ENCODE peak calls at places on chromosomes 16 and 17, in six cellular contexts. One of them, this sample, is unnamed.

GRCh38 chr17:81234506-81234855 is 4.4 kb downstream of the TEPSIN start:
- DNase-seq in right atrium auricular region: no peak
- DNase-seq in tibial nerve: no peak
- DNase-seq in mammary epithelial cell: no peak
- DNase-seq in OCI-LY7: no peak
- DNase-seq in hepatocyte: no peak
- DNase-seq in this sample: no peak

GRCh38 chr17:66664336-66664735 is 170.6 kb upstream of the CACNG5 start:
- DNase-seq in mammary epithelial cell: no peak
- DNase-seq in right atrium auricular region: no peak
- DNase-seq in OCI-LY7: no peak
- DNase-seq in hepatocyte: no peak
- DNase-seq in tibial nerve: no peak
- DNase-seq in this sample: no peak

GRCh38 chr16:674968-675883 is at the start of gene RHBDL1:
- DNase-seq in hepatocyte: peak; percentile 56
- DNase-seq in right atrium auricular region: no peak
- DNase-seq in mammary epithelial cell: no peak
- DNase-seq in tibial nerve: no peak
- DNase-seq in OCI-LY7: no peak
- DNase-seq in this sample: no peak

GRCh38 chr17:59488805-59489204 is 76.6 kb upstream of the DHX40 start:
- DNase-seq in OCI-LY7: no peak
- DNase-seq in right atrium auricular region: peak; percentile 26
- DNase-seq in hepatocyte: no peak
- DNase-seq in tibial nerve: no peak
- DNase-seq in mammary epithelial cell: no peak
- DNase-seq in this sample: no peak

GRCh38 chr17:57481901-57482300 is 225.6 kb downstream of the MSI2 start:
- DNase-seq in tibial nerve: no peak
- DNase-seq in right atrium auricular region: peak; percentile 76
- DNase-seq in OCI-LY7: no peak
- DNase-seq in mammary epithelial cell: peak; percentile 15
- DNase-seq in hepatocyte: peak; percentile 70
- DNase-seq in this sample: no peak

GRCh38 chr16:2150418-2151187 is 2.2 kb downstream of the RAB26 start:
- DNase-seq in mammary epithelial cell: peak; percentile 69
- DNase-seq in OCI-LY7: peak; percentile 38
- DNase-seq in tibial nerve: no peak
- DNase-seq in right atrium auricular region: no peak
- DNase-seq in hepatocyte: no peak
- DNase-seq in this sample: no peak

GRCh38 chr17:67867591-67867990 is 42.3 kb downstream of the BPTF start:
- DNase-seq in mammary epithelial cell: no peak
- DNase-seq in OCI-LY7: no peak
- DNase-seq in tibial nerve: no peak
- DNase-seq in right atrium auricular region: no peak
- DNase-seq in hepatocyte: no peak
- DNase-seq in this sample: no peak

GRCh38 chr17:7997186-7997585 is 5.2 kb upstream of the GUCY2D start:
- DNase-seq in tibial nerve: no peak
- DNase-seq in right atrium auricular region: no peak
- DNase-seq in OCI-LY7: peak; percentile 81
- DNase-seq in mammary epithelial cell: peak; percentile 52
- DNase-seq in hepatocyte: peak; percentile 64
- DNase-seq in this sample: no peak

GRCh38 chr16:10362077-10362863 is 23.6 kb upstream of the ATF7IP2 start:
- DNase-seq in tibial nerve: no peak
- DNase-seq in hepatocyte: peak; percentile 47
- DNase-seq in mammary epithelial cell: no peak
- DNase-seq in right atrium auricular region: no peak
- DNase-seq in OCI-LY7: peak; percentile 63
- DNase-seq in this sample: no peak

GRCh38 chr16:84888450-84888849 is 68.7 kb downstream of the CRISPLD2 start:
- DNase-seq in tibial nerve: no peak
- DNase-seq in mammary epithelial cell: peak; percentile 47
- DNase-seq in OCI-LY7: no peak
- DNase-seq in hepatocyte: no peak
- DNase-seq in right atrium auricular region: no peak
- DNase-seq in this sample: no peak

GRCh38 chr17:80819422-80820164 is 172.0 kb upstream of the CHMP6 start:
- DNase-seq in right atrium auricular region: no peak
- DNase-seq in hepatocyte: no peak
- DNase-seq in tibial nerve: no peak
- DNase-seq in mammary epithelial cell: no peak
- DNase-seq in OCI-LY7: no peak
- DNase-seq in this sample: no peak

GRCh38 chr16:15457958-15458357 is 23.6 kb downstream of the BMERB1 start:
- DNase-seq in mammary epithelial cell: no peak
- DNase-seq in tibial nerve: no peak
- DNase-seq in right atrium auricular region: peak; percentile 4
- DNase-seq in OCI-LY7: no peak
- DNase-seq in hepatocyte: no peak
- DNase-seq in this sample: no peak

GRCh38 chr16:84284168-84284722 is 10.4 kb upstream of the WFDC1 start:
- DNase-seq in right atrium auricular region: peak; percentile 80
- DNase-seq in hepatocyte: peak; percentile 59
- DNase-seq in mammary epithelial cell: no peak
- DNase-seq in OCI-LY7: no peak
- DNase-seq in tibial nerve: peak; percentile 77
- DNase-seq in this sample: no peak

GRCh38 chr17:7886227-7887037 is 2.2 kb upstream of the CHD3 start:
- DNase-seq in mammary epithelial cell: peak; percentile 25
- DNase-seq in hepatocyte: peak; percentile 64
- DNase-seq in right atrium auricular region: peak; percentile 61
- DNase-seq in tibial nerve: peak; percentile 33
- DNase-seq in OCI-LY7: peak; percentile 47
- DNase-seq in this sample: peak; percentile 66

GRCh38 chr17:4310349-4311060 is 46.7 kb upstream of the ANKFY1 start:
- DNase-seq in OCI-LY7: no peak
- DNase-seq in right atrium auricular region: no peak
- DNase-seq in mammary epithelial cell: no peak
- DNase-seq in tibial nerve: no peak
- DNase-seq in hepatocyte: peak; percentile 31
- DNase-seq in this sample: no peak

GRCh38 chr17:7177954-7178477 is 1.2 kb downstream of the ASGR1 start:
- DNase-seq in OCI-LY7: no peak
- DNase-seq in mammary epithelial cell: no peak
- DNase-seq in tibial nerve: no peak
- DNase-seq in hepatocyte: peak; percentile 84
- DNase-seq in right atrium auricular region: no peak
- DNase-seq in this sample: no peak

GRCh38 chr17:5788266-5788900 is 204.1 kb upstream of the NLRP1 start:
- DNase-seq in mammary epithelial cell: peak; percentile 81
- DNase-seq in right atrium auricular region: no peak
- DNase-seq in hepatocyte: no peak
- DNase-seq in tibial nerve: no peak
- DNase-seq in OCI-LY7: no peak
- DNase-seq in this sample: no peak

GRCh38 chr17:50672831-50673551 is 34.7 kb downstream of the ANKRD40 start:
- DNase-seq in tibial nerve: no peak
- DNase-seq in OCI-LY7: no peak
- DNase-seq in mammary epithelial cell: peak; percentile 78
- DNase-seq in right atrium auricular region: peak; percentile 70
- DNase-seq in hepatocyte: no peak
- DNase-seq in this sample: no peak

GRCh38 chr16:65445313-65446260 is 323.7 kb upstream of the CDH11 start:
- DNase-seq in right atrium auricular region: no peak
- DNase-seq in tibial nerve: no peak
- DNase-seq in OCI-LY7: no peak
- DNase-seq in mammary epithelial cell: peak; percentile 8
- DNase-seq in hepatocyte: no peak
- DNase-seq in this sample: no peak

GRCh38 chr16:83578146-83578545 is 229.6 kb upstream of the HSBP1 start:
- DNase-seq in mammary epithelial cell: no peak
- DNase-seq in right atrium auricular region: no peak
- DNase-seq in hepatocyte: no peak
- DNase-seq in tibial nerve: no peak
- DNase-seq in OCI-LY7: no peak
- DNase-seq in this sample: no peak

DNA sequence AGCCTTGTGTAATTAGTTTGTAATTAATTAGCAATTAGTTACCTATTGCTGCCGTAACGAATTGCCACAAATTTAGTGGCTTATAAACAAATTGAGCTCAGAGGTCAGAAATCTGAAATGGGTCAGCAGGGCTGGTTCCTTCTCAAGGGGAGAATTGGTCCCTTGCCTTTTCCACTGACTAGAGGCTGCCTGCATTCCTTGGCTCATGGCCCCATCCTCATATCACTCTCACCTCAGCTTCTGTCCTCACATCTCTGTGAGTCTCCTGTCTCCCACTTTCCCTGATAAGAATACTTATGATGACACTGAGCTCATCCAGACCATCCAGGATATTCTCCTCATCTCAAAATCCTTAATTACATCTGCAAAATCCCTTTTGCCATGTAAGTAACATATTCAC is 31.0 kb upstream of the NGFR start:
- DNase-seq in hepatocyte: no peak
- DNase-seq in OCI-LY7: no peak
- DNase-seq in right atrium auricular region: no peak
- DNase-seq in tibial nerve: no peak
- DNase-seq in mammary epithelial cell: no peak
- DNase-seq in this sample: no peak
- H3K27ac ChIP-seq in hepatocyte: no peak overlapping the region
- H3K27ac ChIP-seq in OCI-LY7: no peak overlapping the region
- H3K27ac ChIP-seq in right atrium auricular region: no peak overlapping the region
- H3K27ac ChIP-seq in tibial nerve: no peak overlapping the region
- H3K27ac ChIP-seq in mammary epithelial cell: no peak overlapping the region
- H3K27ac ChIP-seq in this sample: no peak overlapping the region

DNA sequence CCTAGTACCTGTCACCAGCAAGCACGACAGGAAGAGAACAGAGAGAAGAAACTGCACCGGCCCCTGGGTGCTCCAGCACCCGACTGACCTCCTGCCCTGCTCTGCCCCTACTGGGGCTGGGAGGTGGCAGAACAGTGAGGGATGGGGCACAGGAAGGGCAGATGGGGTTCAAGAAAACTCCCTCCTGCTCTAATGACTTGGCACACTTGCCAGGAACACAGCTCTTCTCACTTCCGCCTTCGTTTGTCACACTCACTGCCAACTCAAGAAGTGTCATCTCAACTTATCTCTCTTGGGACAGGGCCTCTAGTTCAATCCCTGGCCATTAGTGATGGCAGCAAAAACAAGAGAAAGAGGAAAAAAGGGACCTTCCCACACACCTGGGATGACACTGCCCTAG is 42.7 kb upstream of the ICAM2 start:
- DNase-seq in mammary epithelial cell: no peak
- DNase-seq in hepatocyte: no peak
- DNase-seq in tibial nerve: no peak
- DNase-seq in right atrium auricular region: no peak
- DNase-seq in OCI-LY7: peak; percentile 60
- DNase-seq in this sample: no peak
- H3K27ac ChIP-seq in mammary epithelial cell: no peak overlapping the region
- H3K27ac ChIP-seq in hepatocyte: no peak overlapping the region
- H3K27ac ChIP-seq in tibial nerve: no peak overlapping the region
- H3K27ac ChIP-seq in right atrium auricular region: no peak overlapping the region
- H3K27ac ChIP-seq in OCI-LY7: peak overlapping the region; percentile 36
- H3K27ac ChIP-seq in this sample: peak overlapping the region; percentile 43

DNA sequence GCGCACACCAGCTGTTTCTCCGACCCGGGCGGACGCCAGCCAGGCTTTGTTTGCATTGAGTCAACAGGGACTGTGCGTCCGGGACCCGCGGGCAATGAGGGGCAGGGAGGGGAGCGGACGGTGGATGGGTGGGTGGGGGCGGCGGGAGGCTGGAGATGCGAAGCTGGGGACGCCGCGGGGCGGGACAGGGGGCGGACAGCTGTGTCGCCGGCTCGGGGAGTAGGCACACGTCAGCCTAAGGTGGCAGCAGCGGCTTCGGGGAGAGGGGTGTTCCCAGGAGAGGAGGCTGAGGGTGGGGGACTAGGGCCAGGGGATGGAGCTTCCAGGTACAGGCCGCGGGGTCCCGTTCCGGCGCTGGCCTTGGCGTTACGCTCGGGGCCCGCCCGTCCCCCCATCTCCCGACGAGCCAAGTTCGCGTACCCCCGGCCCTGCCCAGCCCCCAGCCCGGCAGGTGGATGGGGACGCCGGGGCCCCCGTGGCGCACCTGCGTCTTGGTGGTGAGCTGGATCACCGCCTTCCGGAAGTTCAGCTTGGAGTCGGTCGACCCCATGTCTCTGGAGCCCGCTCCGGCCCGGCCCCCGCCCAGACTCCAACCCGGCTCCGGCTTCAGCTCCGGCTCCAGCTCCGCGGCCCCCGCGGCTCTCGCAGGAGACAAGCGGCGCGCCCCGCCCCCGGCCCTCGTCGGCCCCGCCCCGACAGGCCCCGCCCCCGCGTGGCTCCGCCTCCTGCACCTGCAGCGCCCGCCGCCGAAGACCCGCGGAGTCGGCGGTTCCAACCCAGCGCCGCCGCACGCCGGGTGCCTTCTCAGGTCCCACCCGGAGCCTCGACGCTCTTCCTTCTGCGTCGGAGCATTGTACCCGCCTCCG is at the start of gene HID1:
- DNase-seq in mammary epithelial cell: no peak
- DNase-seq in hepatocyte: peak; percentile 90
- DNase-seq in tibial nerve: no peak
- DNase-seq in OCI-LY7: peak; percentile 72
- DNase-seq in right atrium auricular region: no peak
- DNase-seq in this sample: peak; percentile 78
- H3K27ac ChIP-seq in mammary epithelial cell: no peak within 1 kb of the TSS
- H3K27ac ChIP-seq in hepatocyte: peak within 1 kb of the TSS; percentile 92
- H3K27ac ChIP-seq in tibial nerve: peak within 1 kb of the TSS; percentile 14
- H3K27ac ChIP-seq in OCI-LY7: no peak within 1 kb of the TSS
- H3K27ac ChIP-seq in right atrium auricular region: peak within 1 kb of the TSS; percentile 40
- H3K27ac ChIP-seq in this sample: no peak within 1 kb of the TSS

GRCh38 chr17:44795928-44796327 is 34.2 kb downstream of the GJC1 start:
- DNase-seq in right atrium auricular region: no peak
- DNase-seq in OCI-LY7: no peak
- DNase-seq in tibial nerve: no peak
- DNase-seq in hepatocyte: no peak
- DNase-seq in mammary epithelial cell: no peak
- DNase-seq in this sample: no peak

GRCh38 chr17:44793885-44794698 is 35.3 kb downstream of the ADAM11 start:
- DNase-seq in tibial nerve: no peak
- DNase-seq in hepatocyte: no peak
- DNase-seq in right atrium auricular region: no peak
- DNase-seq in mammary epithelial cell: no peak
- DNase-seq in OCI-LY7: no peak
- DNase-seq in this sample: no peak

GRCh38 chr17:44795421-44795820 is 34.7 kb downstream of the GJC1 start:
- DNase-seq in hepatocyte: no peak
- DNase-seq in OCI-LY7: no peak
- DNase-seq in tibial nerve: no peak
- DNase-seq in right atrium auricular region: no peak
- DNase-seq in mammary epithelial cell: no peak
- DNase-seq in this sample: no peak

GRCh38 chr17:44794699-44795413 is 35.2 kb downstream of the GJC1 start:
- DNase-seq in right atrium auricular region: no peak
- DNase-seq in hepatocyte: no peak
- DNase-seq in mammary epithelial cell: peak; percentile 79
- DNase-seq in tibial nerve: no peak
- DNase-seq in OCI-LY7: no peak
- DNase-seq in this sample: no peak

DNA sequence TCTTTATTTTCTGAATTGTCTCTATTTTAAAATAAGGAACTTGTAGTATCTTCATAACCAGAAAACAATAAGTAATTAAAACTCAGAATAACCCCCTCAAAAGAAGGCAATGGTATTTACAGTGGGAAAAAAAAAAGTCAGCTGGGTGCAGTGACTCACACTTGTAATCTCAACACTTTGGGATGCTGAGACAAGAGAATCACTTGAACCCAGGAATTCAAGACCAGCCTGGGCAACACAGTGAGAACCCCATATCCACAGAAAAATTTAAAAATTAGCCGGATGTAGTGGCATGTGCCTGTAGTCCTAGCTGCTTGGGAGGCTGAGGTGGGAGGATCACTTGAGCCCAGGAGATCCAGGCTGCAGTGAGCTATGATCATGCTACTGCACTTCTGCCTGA is 33.5 kb downstream of the ADAM11 start:
- DNase-seq in mammary epithelial cell: peak; percentile 25
- DNase-seq in tibial nerve: no peak
- DNase-seq in OCI-LY7: no peak
- DNase-seq in right atrium auricular region: no peak
- DNase-seq in hepatocyte: no peak
- DNase-seq in this sample: no peak
- H3K27ac ChIP-seq in mammary epithelial cell: no peak overlapping the region
- H3K27ac ChIP-seq in tibial nerve: no peak overlapping the region
- H3K27ac ChIP-seq in OCI-LY7: no peak overlapping the region
- H3K27ac ChIP-seq in right atrium auricular region: no peak overlapping the region
- H3K27ac ChIP-seq in hepatocyte: no peak overlapping the region
- H3K27ac ChIP-seq in this sample: no peak overlapping the region

This sample was measured in effector memory CD4-positive, alpha-beta T cell.